ENCODE peak calls at places on chromosome 22, in five cellular contexts. P is uterus, R is A549, B is right lobe of liver, J is IMR-90. L is an unnamed sample. For H3K9me3, the result is how much of the 10 kb centered on the place peaks cover.

GRCh38 chr22:31148516-31148915 is 8.2 kb upstream of the PLA2G3 start:
- DNase-seq in P (no peak), R (no peak), B (no peak), J (peak), L (no peak)

GRCh38 chr22:45162531-45162930 is 1.2 kb upstream of the NUP50 start:
- DNase-seq in P (no peak), R (no peak), B (no peak), J (no peak), L (no peak)

GRCh38 chr22:16917144-16918003 is 90.6 kb downstream of the GAB4 start:
- DNase-seq in P (peak), R (peak), B (peak), J (peak), L (peak)

GRCh38 chr22:24391836-24392217 is 35.6 kb upstream of the ADORA2A start:
- DNase-seq in P (no peak), R (no peak), B (no peak), J (peak), L (no peak)

GRCh38 chr22:24474221-24474620 is 20.9 kb upstream of the UPB1 start:
- DNase-seq in P (no peak), R (no peak), B (no peak), J (peak), L (peak)

GRCh38 chr22:36201630-36202312 is at the start of gene APOL4:
- DNase-seq in P (peak), R (no peak), B (no peak), J (no peak), L (peak)

GRCh38 chr22:37690901-37691504 is 4.9 kb downstream of the NOL12 start:
- DNase-seq in P (no peak), R (no peak), B (no peak), J (no peak), L (peak)

GRCh38 chr22:27318516-27318915 is 483.0 kb downstream of the MN1 start:
- DNase-seq in P (peak), R (no peak), B (no peak), J (peak), L (no peak)

GRCh38 chr22:30969532-30970355 is 679 bp downstream of the TUG1 start:
- DNase-seq in P (peak), R (peak), B (peak), J (peak), L (peak)

GRCh38 chr22:20223421-20224245 is 44.5 kb downstream of the RTN4R start:
- DNase-seq in P (no peak), R (no peak), B (no peak), J (no peak), L (no peak)

GRCh38 chr22:33210129-33210784 is 152.1 kb upstream of the SYN3 start:
- DNase-seq in P (no peak), R (peak), B (peak), J (peak), L (peak)

GRCh38 chr22:19146215-19146968 is 1.9 kb upstream of the ESS2 start:
- DNase-seq in P (no peak), R (peak), B (no peak), J (no peak), L (no peak)

GRCh38 chr22:50730941-50731661 is 6.9 kb upstream of the ACR start:
- DNase-seq in P (peak), R (no peak), B (no peak), J (no peak), L (no peak)

GRCh38 chr22:24059121-24059520 is 48.0 kb downstream of the CABIN1 start:
- DNase-seq in P (no peak), R (no peak), B (no peak), J (peak), L (no peak)

GRCh38 chr22:37049224-37049623 is 2.3 kb upstream of the KCTD17 start:
- DNase-seq in P (no peak), R (no peak), B (no peak), J (no peak), L (no peak)

GRCh38 chr22:24108073-24108472 is 73.2 kb upstream of the SUSD2 start:
- DNase-seq in P (no peak), R (no peak), B (no peak), J (no peak), L (no peak)

GRCh38 chr22:30028731-30029130 is 51.5 kb upstream of the HORMAD2 start:
- DNase-seq in P (no peak), R (no peak), B (no peak), J (no peak), L (no peak)

GRCh38 chr22:25362215-25362882 is 142.9 kb downstream of the CRYBB2 start:
- DNase-seq in P (peak), R (peak), B (peak), J (peak), L (peak)

GRCh38 chr22:32811788-32812187 is 10.3 kb downstream of the TIMP3 start:
- DNase-seq in P (no peak), R (no peak), B (no peak), J (no peak), L (no peak)

GRCh38 chr22:20158366-20159036 is 7.6 kb upstream of the CCDC188 start:
- DNase-seq in P (no peak), R (no peak), B (no peak), J (no peak), L (no peak)

GRCh38 chr22:36417281-36417686 is 29.5 kb upstream of the MYH9 start:
- DNase-seq in P (no peak), R (no peak), B (peak), J (peak), L (peak)

GRCh38 chr22:18111759-18112330 is 1.2 kb downstream of the TUBA8 start:
- DNase-seq in P (no peak), R (no peak), B (no peak), J (no peak), L (no peak)

GRCh38 chr22:44486538-44486937 is 11.5 kb downstream of the RTL6 start:
- DNase-seq in P (no peak), R (peak), B (no peak), J (peak), L (peak)

GRCh38 chr22:28955817-28956216 is 72.4 kb downstream of the ZNRF3 start:
- DNase-seq in P (no peak), R (no peak), B (no peak), J (no peak), L (no peak)

GRCh38 chr22:19874307-19875060 is 19.8 kb upstream of the GNB1L start:
- DNase-seq in P (peak), R (no peak), B (peak), J (no peak), L (peak)

GRCh38 chr22:35657571-35658312 is 9.5 kb downstream of the APOL6 start:
- DNase-seq in P (no peak), R (no peak), B (no peak), J (no peak), L (no peak)

GRCh38 chr22:32801436-32802290 is at the start of gene TIMP3:
- DNase-seq in P (peak), R (no peak), B (peak), J (peak), L (peak)

GRCh38 chr22:31490496-31490925 is 869 bp upstream of the EIF4ENIF1 start:
- DNase-seq in P (peak), R (peak), B (peak), J (peak), L (peak)

GRCh38 chr22:36461665-36462474 is 19.6 kb downstream of the TXN2 start:
- DNase-seq in P (peak), R (peak), B (peak), J (peak), L (no peak)

GRCh38 chr22:45159652-45160462 is 3.9 kb upstream of the NUP50 start:
- DNase-seq in P (no peak), R (peak), B (peak), J (peak), L (no peak)

GRCh38 chr22:50728523-50728931 is 9.5 kb upstream of the ACR start:
- DNase-seq in P (no peak), R (no peak), B (no peak), J (no peak), L (no peak)

GRCh38 chr22:33472462-33473344 is 414.5 kb upstream of the SYN3 start:
- DNase-seq in P (no peak), R (no peak), B (no peak), J (peak), L (no peak)

GRCh38 chr22:30875481-30876215 is 92.9 kb downstream of the MORC2 start:
- DNase-seq in P (no peak), R (no peak), B (no peak), J (no peak), L (peak)

GRCh38 chr22:19962246-19962908 is 20.8 kb upstream of the TXNRD2 start:
- DNase-seq in P (no peak), R (peak), B (peak), J (peak), L (peak)

GRCh38 chr22:27405672-27406388 is 395.7 kb downstream of the MN1 start:
- DNase-seq in P (no peak), R (peak), B (peak), J (peak), L (peak)

GRCh38 chr22:36258750-36259619 is 6.1 kb downstream of the APOL1 start:
- DNase-seq in P (peak), R (no peak), B (no peak), J (peak), L (no peak)

GRCh38 chr22:32852346-32853251 is 51.1 kb downstream of the TIMP3 start:
- DNase-seq in P (peak), R (no peak), B (no peak), J (no peak), L (peak)

GRCh38 chr22:25714070-25714469 is 27.9 kb upstream of the MYO18B start:
- DNase-seq in P (no peak), R (no peak), B (no peak), J (no peak), L (no peak)

GRCh38 chr22:40535189-40535512 is 101.4 kb downstream of the MRTFA start:
- DNase-seq in P (no peak), R (no peak), B (no peak), J (no peak), L (no peak)

GRCh38 chr22:40534379-40535188 is 101.9 kb downstream of the MRTFA start:
- DNase-seq in P (no peak), R (no peak), B (no peak), J (peak), L (no peak)

GRCh38 chr22:40531951-40532900 is 104.3 kb downstream of the MRTFA start:
- DNase-seq in P (no peak), R (no peak), B (no peak), J (no peak), L (no peak)

GRCh38 chr22:40535642-40536041 is 100.9 kb downstream of the MRTFA start:
- DNase-seq in P (no peak), R (no peak), B (no peak), J (no peak), L (no peak)

GRCh38 chr22:40533712-40534378 is 102.7 kb downstream of the MRTFA start:
- DNase-seq in P (no peak), R (peak), B (no peak), J (peak), L (no peak)
- TF ChIP-seq POLR2A in P (no peak), R (no peak), B (no peak), J (no peak), L (no peak)

DNA sequence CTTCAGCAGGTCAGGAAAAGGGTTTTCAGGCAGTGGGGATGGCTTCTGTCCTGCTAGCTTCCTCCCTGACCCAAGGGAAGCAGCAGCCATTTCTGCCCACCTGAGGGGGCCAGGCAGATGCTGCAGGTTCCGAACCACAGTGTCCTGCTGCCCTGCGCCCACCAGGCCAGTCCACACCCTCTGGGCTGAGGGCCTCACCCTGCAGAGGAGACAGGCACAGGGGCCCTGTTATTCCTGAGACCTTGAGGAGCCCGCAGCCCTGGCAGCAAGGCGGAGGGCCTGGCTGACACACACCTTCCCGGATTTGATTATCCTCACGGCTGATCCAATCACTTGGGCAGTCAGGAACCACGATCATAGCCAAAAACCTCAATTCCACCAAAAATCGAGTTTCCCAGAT is 725.8 kb downstream of the BRD1 start:
- DNase-seq in P (no peak), R (no peak), B (peak), J (no peak), L (no peak)
- H3K9me3 ChIP-seq in P (under half), R (under half), B (under half), J (half or more), L (under half)

DNA sequence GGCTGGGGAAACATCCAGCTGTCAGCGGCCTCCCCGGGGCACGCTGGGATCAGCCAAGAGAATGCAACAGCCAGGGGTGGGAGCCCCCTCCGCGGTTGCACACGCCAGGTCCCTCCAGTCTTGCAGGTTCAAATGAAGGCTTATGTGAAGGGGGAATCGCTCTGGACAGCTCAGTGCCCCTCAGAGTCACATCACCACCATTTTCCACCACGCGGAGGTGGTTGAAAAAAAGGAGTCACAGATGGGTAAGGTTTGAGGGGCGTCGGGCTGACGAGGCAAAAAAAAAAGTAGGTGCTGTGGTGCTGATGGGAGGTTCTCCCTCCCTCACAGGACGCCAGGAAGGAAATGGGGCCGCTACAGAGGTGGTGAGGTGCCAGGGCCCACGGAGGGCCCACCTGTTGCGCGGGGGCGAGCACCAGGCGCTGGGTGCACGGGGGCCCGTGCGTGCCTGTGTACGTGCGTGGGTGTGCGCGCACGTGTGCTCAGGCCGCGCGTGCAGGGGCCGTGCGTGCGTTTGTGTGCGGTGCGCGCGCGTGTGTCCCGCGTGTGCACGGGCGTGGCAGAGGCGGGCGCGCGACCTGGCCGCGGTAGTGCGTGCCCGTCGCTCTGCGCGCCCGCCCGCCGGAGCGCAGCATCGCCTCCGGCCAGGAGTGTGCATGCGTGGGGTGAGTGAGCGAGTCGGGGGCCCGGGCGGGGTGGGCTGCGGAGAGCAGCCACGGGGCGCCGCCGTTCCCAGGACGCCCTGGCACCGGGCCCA is 3.0 kb downstream of the PDGFB start:
- DNase-seq in P (no peak), R (no peak), B (no peak), J (no peak), L (no peak)
- TF ChIP-seq POLR2A in P (no peak), R (no peak), B (no peak), J (no peak), L (no peak)

GRCh38 chr22:47282851-47283250 is 520.4 kb downstream of the TBC1D22A start:
- DNase-seq in P (no peak), R (no peak), B (no peak), J (no peak), L (no peak)
- H3K9me3 ChIP-seq in P (under half), R (under half), B (under half), J (under half), L (under half)

GRCh38 chr22:49160261-49161001 is 667.2 kb downstream of the BRD1 start:
- DNase-seq in P (no peak), R (no peak), B (no peak), J (no peak), L (no peak)
- TF ChIP-seq POLR2A in P (no peak), R (no peak), B (no peak), J (no peak), L (no peak)

DNA sequence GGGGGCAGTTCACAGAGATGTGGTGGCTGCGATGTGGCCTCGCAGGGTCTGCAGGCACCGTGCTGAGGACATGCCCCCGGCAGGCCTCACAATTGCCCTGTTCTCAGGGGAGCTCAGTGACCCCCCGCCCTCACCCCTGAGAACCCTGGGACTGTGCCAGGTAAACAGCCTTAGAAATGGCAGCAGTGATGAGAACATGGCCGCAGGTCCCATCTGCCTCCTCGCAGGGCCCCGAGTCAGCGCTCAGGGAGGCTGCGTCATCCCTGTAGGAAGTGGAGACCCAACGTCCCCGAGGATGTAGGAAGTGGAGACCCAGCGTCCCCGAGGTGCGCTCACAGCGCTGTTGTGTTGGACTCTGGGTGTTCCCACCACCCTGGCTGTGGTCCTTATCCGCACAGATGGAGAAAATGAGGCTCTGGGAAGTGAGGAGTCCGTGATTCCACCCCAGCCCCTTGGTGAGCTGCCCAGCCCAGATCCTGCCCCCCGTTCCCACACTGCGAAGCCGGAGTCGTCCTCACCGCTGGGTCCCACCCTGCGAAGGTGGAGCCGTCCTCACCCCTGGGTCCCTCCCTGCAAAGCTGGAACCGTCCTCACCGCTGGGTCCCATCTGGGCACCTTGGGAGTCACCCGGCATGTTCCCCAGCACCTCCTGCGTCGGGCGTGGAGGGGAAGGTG is 1086.8 kb downstream of the BRD1 start:
- DNase-seq in P (no peak), R (no peak), B (no peak), J (no peak), L (peak)
- H3K9me3 ChIP-seq in P (under half), R (under half), B (under half), J (half or more), L (under half)

GRCh38 chr22:42176271-42176670 is 45.7 kb upstream of the CYP2D6 start:
- DNase-seq in P (no peak), R (no peak), B (no peak), J (no peak), L (no peak)
- TF ChIP-seq POLR2A in P (no peak), R (no peak), B (no peak), J (no peak), L (no peak)

GRCh38 chr22:49076300-49077035 is 751.2 kb downstream of the BRD1 start:
- DNase-seq in P (no peak), R (no peak), B (no peak), J (no peak), L (no peak)
- H3K9me3 ChIP-seq in P (under half), R (under half), B (under half), J (half or more), L (under half)

DNA sequence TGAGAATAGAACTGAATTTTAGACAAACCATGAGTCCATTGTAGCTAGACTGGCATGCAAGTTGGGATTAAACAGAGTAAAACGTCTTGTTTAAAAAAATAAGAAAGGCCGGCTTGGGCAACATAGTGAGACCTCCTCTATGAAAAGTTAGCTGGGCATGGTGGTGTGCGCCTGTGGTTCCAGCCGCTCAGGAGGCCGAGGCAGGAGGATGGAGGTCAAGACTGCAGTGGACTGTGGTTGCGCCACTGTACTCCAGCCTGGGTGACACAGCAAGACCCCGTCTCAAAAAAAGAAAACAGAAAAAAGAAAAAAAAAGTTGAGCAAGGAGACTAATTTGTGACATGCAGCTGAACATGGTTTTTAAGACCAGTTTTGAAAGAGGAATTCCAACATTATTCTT is 23.5 kb downstream of the CDPF1 start:
- DNase-seq in P (no peak), R (no peak), B (no peak), J (no peak), L (no peak)
- TF ChIP-seq POLR2A in P (no peak), R (no peak), B (no peak), J (no peak), L (no peak)

GRCh38 chr22:48889209-48889830 is 938.4 kb downstream of the BRD1 start:
- DNase-seq in P (no peak), R (no peak), B (no peak), J (no peak), L (no peak)

GRCh38 chr22:48887394-48888332 is 940.0 kb downstream of the BRD1 start:
- DNase-seq in P (no peak), R (no peak), B (no peak), J (no peak), L (no peak)

GRCh38 chr22:48886604-48887393 is 940.9 kb downstream of the BRD1 start:
- DNase-seq in P (no peak), R (no peak), B (no peak), J (no peak), L (no peak)

GRCh38 chr22:48889887-48890692 is 937.6 kb downstream of the BRD1 start:
- DNase-seq in P (no peak), R (no peak), B (no peak), J (no peak), L (no peak)

GRCh38 chr22:48888466-48889208 is 939.0 kb downstream of the BRD1 start:
- DNase-seq in P (no peak), R (no peak), B (no peak), J (no peak), L (peak)
- H3K9me3 ChIP-seq in P (under half), R (under half), B (under half), J (half or more), L (under half)